ENCODE peak calls at places on chromosome 1, in eight cellular contexts. One of them, this sample, is unnamed.

GRCh38 chr1:30540611-30541192 is 182.7 kb downstream of the MATN1 start:
- DNase-seq in stimulated activated CD4-positive, alpha-beta T cell treated with anti-CD3 and anti-CD28 coated beads, Interleukin-1b, Interleukin-23, amount 100 ng/mL, for 4 hours: no peak
- DNase-seq in T-helper 1 cell: no peak
- DNase-seq in effector memory CD4-positive, alpha-beta T cell: no peak
- DNase-seq in AG09319: no peak
- DNase-seq in MM.1S: no peak
- DNase-seq in KBM-7: no peak
- DNase-seq in naive thymus-derived CD4-positive, alpha-beta T cell: no peak
- DNase-seq in this sample: no peak

GRCh38 chr1:37808369-37809319 is 636 bp upstream of the YRDC start:
- DNase-seq in stimulated activated CD4-positive, alpha-beta T cell treated with anti-CD3 and anti-CD28 coated beads, Interleukin-1b, Interleukin-23, amount 100 ng/mL, for 4 hours: peak; percentile 42
- DNase-seq in naive thymus-derived CD4-positive, alpha-beta T cell: no peak
- DNase-seq in T-helper 1 cell: peak; percentile 32
- DNase-seq in effector memory CD4-positive, alpha-beta T cell: no peak
- DNase-seq in KBM-7: peak; percentile 40
- DNase-seq in AG09319: peak; percentile 46
- DNase-seq in MM.1S: peak; percentile 63
- DNase-seq in this sample: no peak

GRCh38 chr1:170533331-170533730 is 1.4 kb downstream of the GORAB start:
- DNase-seq in stimulated activated CD4-positive, alpha-beta T cell treated with anti-CD3 and anti-CD28 coated beads, Interleukin-1b, Interleukin-23, amount 100 ng/mL, for 4 hours: no peak
- DNase-seq in MM.1S: no peak
- DNase-seq in naive thymus-derived CD4-positive, alpha-beta T cell: no peak
- DNase-seq in AG09319: peak; percentile 54
- DNase-seq in KBM-7: no peak
- DNase-seq in effector memory CD4-positive, alpha-beta T cell: no peak
- DNase-seq in T-helper 1 cell: no peak
- DNase-seq in this sample: no peak

GRCh38 chr1:87305096-87305495 is 23.6 kb upstream of the LMO4 start:
- DNase-seq in AG09319: no peak
- DNase-seq in stimulated activated CD4-positive, alpha-beta T cell treated with anti-CD3 and anti-CD28 coated beads, Interleukin-1b, Interleukin-23, amount 100 ng/mL, for 4 hours: no peak
- DNase-seq in naive thymus-derived CD4-positive, alpha-beta T cell: no peak
- DNase-seq in MM.1S: no peak
- DNase-seq in effector memory CD4-positive, alpha-beta T cell: no peak
- DNase-seq in T-helper 1 cell: no peak
- DNase-seq in KBM-7: peak; percentile 65
- DNase-seq in this sample: no peak

GRCh38 chr1:93399781-93400180 is 48.1 kb upstream of the FNBP1L start:
- DNase-seq in T-helper 1 cell: no peak
- DNase-seq in MM.1S: no peak
- DNase-seq in KBM-7: no peak
- DNase-seq in stimulated activated CD4-positive, alpha-beta T cell treated with anti-CD3 and anti-CD28 coated beads, Interleukin-1b, Interleukin-23, amount 100 ng/mL, for 4 hours: no peak
- DNase-seq in AG09319: no peak
- DNase-seq in naive thymus-derived CD4-positive, alpha-beta T cell: no peak
- DNase-seq in effector memory CD4-positive, alpha-beta T cell: no peak
- DNase-seq in this sample: no peak

GRCh38 chr1:1429671-1430073 is 5.8 kb upstream of the VWA1 start:
- DNase-seq in MM.1S: no peak
- DNase-seq in stimulated activated CD4-positive, alpha-beta T cell treated with anti-CD3 and anti-CD28 coated beads, Interleukin-1b, Interleukin-23, amount 100 ng/mL, for 4 hours: no peak
- DNase-seq in KBM-7: no peak
- DNase-seq in T-helper 1 cell: no peak
- DNase-seq in AG09319: no peak
- DNase-seq in naive thymus-derived CD4-positive, alpha-beta T cell: no peak
- DNase-seq in effector memory CD4-positive, alpha-beta T cell: no peak
- DNase-seq in this sample: no peak

GRCh38 chr1:12433323-12434053 is 184.5 kb downstream of the DHRS3 start:
- DNase-seq in stimulated activated CD4-positive, alpha-beta T cell treated with anti-CD3 and anti-CD28 coated beads, Interleukin-1b, Interleukin-23, amount 100 ng/mL, for 4 hours: no peak
- DNase-seq in naive thymus-derived CD4-positive, alpha-beta T cell: no peak
- DNase-seq in effector memory CD4-positive, alpha-beta T cell: no peak
- DNase-seq in KBM-7: peak; percentile 49
- DNase-seq in T-helper 1 cell: no peak
- DNase-seq in AG09319: no peak
- DNase-seq in MM.1S: no peak
- DNase-seq in this sample: no peak

GRCh38 chr1:40352126-40352525 is 21.4 kb upstream of the SMAP2 start:
- DNase-seq in T-helper 1 cell: no peak
- DNase-seq in KBM-7: no peak
- DNase-seq in stimulated activated CD4-positive, alpha-beta T cell treated with anti-CD3 and anti-CD28 coated beads, Interleukin-1b, Interleukin-23, amount 100 ng/mL, for 4 hours: no peak
- DNase-seq in naive thymus-derived CD4-positive, alpha-beta T cell: no peak
- DNase-seq in AG09319: no peak
- DNase-seq in effector memory CD4-positive, alpha-beta T cell: no peak
- DNase-seq in MM.1S: no peak
- DNase-seq in this sample: peak; percentile 24